ENCODE peak calls at places on chromosomes 1 and 21, in four cellular contexts. One of them, this sample, is unnamed.

GRCh38 chr1:9234223-9235122 is at the start of gene H6PD:
- DNase-seq in left ventricle myocardium inferior: peak; percentile 88
- DNase-seq in germinal center: peak; percentile 96
- DNase-seq in dorsolateral prefrontal cortex: peak; percentile 59
- DNase-seq in this sample: peak; percentile 90

GRCh38 chr21:31917108-31917507 is 44.3 kb downstream of the HUNK start:
- DNase-seq in left ventricle myocardium inferior: no peak
- DNase-seq in germinal center: no peak
- DNase-seq in dorsolateral prefrontal cortex: no peak
- DNase-seq in this sample: no peak

GRCh38 chr1:87980494-87980893 is 651.8 kb downstream of the LMO4 start:
- DNase-seq in left ventricle myocardium inferior: no peak
- DNase-seq in germinal center: no peak
- DNase-seq in dorsolateral prefrontal cortex: no peak
- DNase-seq in this sample: no peak

GRCh38 chr1:39540504-39541031 is 36.0 kb downstream of the PABPC4 start:
- DNase-seq in left ventricle myocardium inferior: peak; percentile 76
- DNase-seq in germinal center: no peak
- DNase-seq in dorsolateral prefrontal cortex: peak; percentile 82
- DNase-seq in this sample: no peak

GRCh38 chr1:93814795-93815737 is 63.9 kb downstream of the DNTTIP2 start:
- DNase-seq in left ventricle myocardium inferior: no peak
- DNase-seq in germinal center: no peak
- DNase-seq in dorsolateral prefrontal cortex: no peak
- DNase-seq in this sample: no peak

GRCh38 chr1:45721207-45721606 is 29.2 kb downstream of the IPP start:
- DNase-seq in left ventricle myocardium inferior: no peak
- DNase-seq in germinal center: no peak
- DNase-seq in dorsolateral prefrontal cortex: no peak
- DNase-seq in this sample: no peak

GRCh38 chr1:62437273-62437945 is 560 bp downstream of the USP1 start:
- DNase-seq in left ventricle myocardium inferior: no peak
- DNase-seq in germinal center: peak; percentile 36
- DNase-seq in dorsolateral prefrontal cortex: no peak
- DNase-seq in this sample: no peak

GRCh38 chr1:183328371-183328770 is 89.8 kb downstream of the NMNAT2 start:
- DNase-seq in left ventricle myocardium inferior: no peak
- DNase-seq in germinal center: no peak
- DNase-seq in dorsolateral prefrontal cortex: no peak
- DNase-seq in this sample: no peak

GRCh38 chr1:23720256-23720995 is 22.8 kb upstream of the ELOA start:
- DNase-seq in left ventricle myocardium inferior: no peak
- DNase-seq in germinal center: peak; percentile 25
- DNase-seq in dorsolateral prefrontal cortex: no peak
- DNase-seq in this sample: no peak

GRCh38 chr1:6866825-6867224 is 81.6 kb downstream of the CAMTA1 start:
- DNase-seq in left ventricle myocardium inferior: no peak
- DNase-seq in germinal center: no peak
- DNase-seq in dorsolateral prefrontal cortex: no peak
- DNase-seq in this sample: no peak